ENCODE peak calls at places on chromosomes 7 and 10, in six cellular contexts. U is upper lobe of left lung, O is spleen, F is ovary, E is uterus, Z is stomach. C is an unnamed sample.

GRCh38 chr7:46494026-46494425 is 573.0 kb upstream of the IGFBP3 start:
- DNase-seq in U (no peak), O (no peak), F (no peak), E (no peak), Z (no peak), C (no peak)

GRCh38 chr10:92923416-92923815 is 75.1 kb downstream of the EXOC6 start:
- DNase-seq in U (no peak), O (no peak), F (no peak), E (no peak), Z (no peak), C (no peak)

GRCh38 chr7:94907026-94907419 is 371 bp upstream of the PPP1R9A start:
- DNase-seq in U (no peak), O (no peak), F (no peak), E (no peak), Z (no peak), C (no peak)

GRCh38 chr10:43437141-43437860 is 390 bp downstream of the ZNF487 start:
- DNase-seq in U (no peak), O (no peak), F (no peak), E (no peak), Z (no peak), C (no peak)

GRCh38 chr10:34637419-34637911 is 177.6 kb downstream of the PARD3 start:
- DNase-seq in U (peak), O (peak), F (peak), E (peak), Z (peak), C (no peak)

GRCh38 chr7:141477866-141478265 is 73.3 kb upstream of the AGK start:
- DNase-seq in U (no peak), O (no peak), F (no peak), E (no peak), Z (no peak), C (no peak)

GRCh38 chr10:77284797-77285196 is 352.8 kb downstream of the KCNMA1 start:
- DNase-seq in U (no peak), O (no peak), F (no peak), E (no peak), Z (no peak), C (no peak)

GRCh38 chr10:17665742-17666141 is 21.8 kb downstream of the STAM start:
- DNase-seq in U (no peak), O (no peak), F (no peak), E (peak), Z (no peak), C (no peak)

GRCh38 chr7:157518514-157519175 is 181.8 kb downstream of the DNAJB6 start:
- DNase-seq in U (no peak), O (no peak), F (no peak), E (no peak), Z (no peak), C (no peak)

GRCh38 chr10:112915590-112916572 is 34.2 kb upstream of the TCF7L2 start:
- DNase-seq in U (peak), O (no peak), F (no peak), E (no peak), Z (peak), C (no peak)

GRCh38 chr10:71084818-71085126 is 127.6 kb upstream of the UNC5B start:
- DNase-seq in U (peak), O (no peak), F (no peak), E (no peak), Z (no peak), C (peak)

GRCh38 chr10:94411304-94411703 is 9.0 kb downstream of the TBC1D12 start:
- DNase-seq in U (no peak), O (no peak), F (no peak), E (no peak), Z (no peak), C (no peak)

GRCh38 chr7:10981317-10981716 is 7.6 kb downstream of the PHF14 start:
- DNase-seq in U (no peak), O (no peak), F (no peak), E (no peak), Z (no peak), C (no peak)

GRCh38 chr10:59057350-59057749 is 119.1 kb upstream of the PHYHIPL start:
- DNase-seq in U (no peak), O (no peak), F (no peak), E (no peak), Z (no peak), C (no peak)

GRCh38 chr7:18900236-18900635 is 217.2 kb downstream of the TWIST1 start:
- DNase-seq in U (no peak), O (no peak), F (no peak), E (no peak), Z (no peak), C (no peak)

GRCh38 chr7:28705350-28705749 is 252.8 kb downstream of the TRIL start:
- DNase-seq in U (no peak), O (no peak), F (no peak), E (no peak), Z (no peak), C (no peak)

GRCh38 chr10:3780056-3780765 is 4.8 kb downstream of the KLF6 start:
- DNase-seq in U (no peak), O (peak), F (no peak), E (no peak), Z (no peak), C (no peak)

GRCh38 chr7:93799750-93800357 is 90.7 kb downstream of the TFPI2 start:
- DNase-seq in U (no peak), O (no peak), F (no peak), E (no peak), Z (no peak), C (no peak)

GRCh38 chr7:130314305-130314704 is 21.3 kb downstream of the CPA4 start:
- DNase-seq in U (no peak), O (no peak), F (no peak), E (no peak), Z (no peak), C (no peak)

GRCh38 chr7:30796105-30796869 is 25.1 kb downstream of the MINDY4 start:
- DNase-seq in U (no peak), O (no peak), F (no peak), E (no peak), Z (no peak), C (no peak)

GRCh38 chr7:111763221-111763791 is 201.0 kb upstream of the IMMP2L start:
- DNase-seq in U (no peak), O (no peak), F (no peak), E (no peak), Z (no peak), C (no peak)

GRCh38 chr7:98470131-98470985 is 69.5 kb upstream of the BAIAP2L1 start:
- DNase-seq in U (peak), O (no peak), F (no peak), E (no peak), Z (peak), C (no peak)

GRCh38 chr10:74932648-74933047 is 106.2 kb downstream of the KAT6B start:
- DNase-seq in U (peak), O (no peak), F (peak), E (peak), Z (peak), C (peak)

GRCh38 chr10:57972783-57973182 is 294.9 kb downstream of the IPMK start:
- DNase-seq in U (no peak), O (no peak), F (no peak), E (no peak), Z (no peak), C (no peak)

GRCh38 chr10:61592581-61592980 is 70.1 kb upstream of the CABCOCO1 start:
- DNase-seq in U (peak), O (no peak), F (no peak), E (no peak), Z (peak), C (no peak)

DNA sequence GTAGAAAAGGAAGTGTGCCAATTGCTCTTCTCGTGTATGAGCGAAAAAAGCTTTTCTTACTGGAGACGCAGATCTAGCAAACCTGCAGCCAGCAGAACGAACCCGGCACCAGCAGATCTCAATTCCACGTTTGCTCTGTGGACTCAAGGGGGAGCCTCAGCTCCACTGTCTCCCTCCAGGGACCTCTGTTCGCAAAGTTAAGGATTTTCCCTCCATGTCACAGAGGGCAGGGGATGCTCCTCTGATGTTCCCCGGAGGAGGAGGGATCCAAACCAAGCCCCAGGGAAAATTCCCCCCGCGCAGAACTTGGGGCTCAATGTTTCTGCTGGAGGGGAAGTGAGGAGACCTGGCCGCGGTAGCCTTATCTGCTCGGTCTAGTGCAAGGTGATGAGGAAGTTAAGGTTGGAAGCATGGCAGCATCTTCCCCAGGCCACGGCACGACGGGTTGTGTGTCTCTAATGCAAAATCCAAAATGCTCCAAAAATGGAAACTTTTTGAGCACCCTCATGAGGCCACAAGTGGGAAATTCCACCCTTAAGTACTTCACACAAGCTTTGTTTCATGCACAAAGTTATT is 9.0 kb downstream of the IQCE start:
- DNase-seq in U (no peak), O (no peak), F (peak), E (no peak), Z (no peak), C (no peak)
- TF ChIP-seq CTCF in U (peak), O (peak), F (peak), E (peak), Z (no peak), C (no peak)

GRCh38 chr7:55254596-55255500 is 110.3 kb upstream of the LANCL2 start:
- DNase-seq in U (peak), O (peak), F (peak), E (peak), Z (peak), C (peak)
- TF ChIP-seq POLR2A in U (no peak), O (no peak), F (no peak), E (no peak), Z (no peak), C (no peak)

GRCh38 chr7:1503390-1503789 is 799 bp downstream of the INTS1 start:
- DNase-seq in U (no peak), O (peak), F (peak), E (no peak), Z (no peak), C (no peak)

GRCh38 chr7:1499367-1500029 is 4.7 kb downstream of the INTS1 start:
- DNase-seq in U (no peak), O (no peak), F (peak), E (no peak), Z (no peak), C (no peak)

GRCh38 chr7:1500064-1500807 is 4.0 kb downstream of the INTS1 start:
- DNase-seq in U (no peak), O (peak), F (no peak), E (no peak), Z (no peak), C (no peak)

GRCh38 chr7:1502845-1503244 is 1.3 kb downstream of the INTS1 start:
- DNase-seq in U (no peak), O (peak), F (no peak), E (no peak), Z (no peak), C (no peak)

GRCh38 chr7:1501487-1502270 is 2.5 kb downstream of the INTS1 start:
- DNase-seq in U (no peak), O (peak), F (peak), E (no peak), Z (no peak), C (no peak)
- H3K4me3 ChIP-seq in U (no peak), O (no peak), F (no peak), E (no peak), Z (peak), C (no peak)

DNA sequence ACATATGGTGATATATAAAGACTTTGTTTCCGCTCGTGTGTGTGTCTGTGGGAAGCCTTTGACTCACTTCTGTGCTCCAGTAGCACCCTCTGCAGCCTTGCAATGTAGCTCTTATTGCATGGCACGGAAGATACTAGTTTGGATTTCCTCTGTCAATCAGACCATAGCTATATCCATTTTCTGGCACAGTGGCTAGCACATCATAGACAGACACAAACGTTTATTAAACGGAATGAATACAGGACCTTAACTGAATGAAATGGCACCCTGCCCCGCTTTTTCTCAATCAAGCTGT is 124.0 kb upstream of the PTPN20 start:
- DNase-seq in U (no peak), O (no peak), F (no peak), E (no peak), Z (no peak), C (no peak)
- TF ChIP-seq CTCF in U (no peak), O (no peak), F (no peak), E (no peak), Z (no peak), C (no peak)

GRCh38 chr7:102444961-102445673 is 11.7 kb downstream of the ORAI2 start:
- DNase-seq in U (no peak), O (no peak), F (no peak), E (no peak), Z (no peak), C (no peak)
- TF ChIP-seq POLR2A in U (no peak), O (no peak), F (no peak), E (no peak), Z (no peak), C (no peak)

GRCh38 chr7:131326576-131326975 is 1.1 kb upstream of the MKLN1 start:
- DNase-seq in U (no peak), O (no peak), F (no peak), E (no peak), Z (no peak), C (no peak)
- H3K4me3 ChIP-seq in U (no peak), O (no peak), F (peak), E (peak), Z (peak), C (peak)

GRCh38 chr7:2321020-2321419 is 6.8 kb upstream of the SNX8 start:
- DNase-seq in U (no peak), O (no peak), F (no peak), E (no peak), Z (no peak), C (no peak)
- TF ChIP-seq CTCF in U (no peak), O (no peak), F (no peak), E (no peak), Z (no peak), C (no peak)

DNA sequence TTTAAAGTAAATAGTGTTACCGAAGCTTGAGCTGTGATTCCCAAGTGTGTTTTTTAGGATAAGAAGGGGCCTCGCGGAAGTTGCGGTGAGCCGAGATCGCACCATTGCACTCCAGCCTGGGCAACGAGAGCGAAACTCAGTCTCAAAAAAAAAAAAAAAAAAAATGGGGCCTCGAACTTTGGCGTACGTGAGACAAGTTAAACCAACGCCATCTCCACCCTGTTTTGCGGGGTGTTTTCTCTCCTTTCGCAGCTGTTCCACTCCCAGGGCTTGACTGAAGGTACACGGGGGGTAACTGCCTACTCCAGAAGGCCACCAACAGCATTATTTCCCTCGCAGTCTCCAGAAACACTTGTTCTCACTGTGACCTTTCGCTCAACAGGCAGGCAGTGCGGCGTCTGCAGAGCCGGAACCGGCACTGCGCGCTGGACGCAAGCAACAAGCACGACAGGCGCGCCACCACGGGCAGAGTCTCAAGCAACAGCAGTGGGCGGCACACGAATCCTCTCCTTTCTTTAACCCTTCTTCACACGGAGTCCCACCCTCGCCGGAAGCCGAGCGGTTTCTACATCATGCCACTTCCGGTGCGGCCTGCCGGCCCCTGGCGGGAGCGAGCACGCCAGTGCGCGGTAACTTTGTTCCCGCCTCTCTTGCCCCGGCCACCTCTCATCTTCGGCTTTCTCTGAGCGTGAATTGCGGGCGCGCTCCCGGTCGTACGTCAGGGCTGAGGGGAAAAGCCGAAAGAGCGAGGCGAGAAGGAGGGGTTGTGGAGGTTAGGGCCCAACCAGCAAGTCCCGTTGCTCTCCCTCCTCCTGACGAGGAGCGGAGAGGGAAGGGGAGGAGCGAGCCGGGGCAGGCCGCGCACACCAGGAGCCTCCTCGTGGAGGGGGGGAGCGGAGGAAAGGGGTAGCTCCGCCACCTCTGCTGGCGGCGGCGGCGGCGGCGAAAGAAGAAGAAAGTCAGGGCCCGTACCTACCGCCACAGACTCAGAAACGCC is 826 bp upstream of the CDK13 start:
- DNase-seq in U (peak), O (peak), F (peak), E (peak), Z (peak), C (peak)
- TF ChIP-seq POLR2A in U (peak), O (peak), F (peak), E (peak), Z (peak), C (peak)

DNA sequence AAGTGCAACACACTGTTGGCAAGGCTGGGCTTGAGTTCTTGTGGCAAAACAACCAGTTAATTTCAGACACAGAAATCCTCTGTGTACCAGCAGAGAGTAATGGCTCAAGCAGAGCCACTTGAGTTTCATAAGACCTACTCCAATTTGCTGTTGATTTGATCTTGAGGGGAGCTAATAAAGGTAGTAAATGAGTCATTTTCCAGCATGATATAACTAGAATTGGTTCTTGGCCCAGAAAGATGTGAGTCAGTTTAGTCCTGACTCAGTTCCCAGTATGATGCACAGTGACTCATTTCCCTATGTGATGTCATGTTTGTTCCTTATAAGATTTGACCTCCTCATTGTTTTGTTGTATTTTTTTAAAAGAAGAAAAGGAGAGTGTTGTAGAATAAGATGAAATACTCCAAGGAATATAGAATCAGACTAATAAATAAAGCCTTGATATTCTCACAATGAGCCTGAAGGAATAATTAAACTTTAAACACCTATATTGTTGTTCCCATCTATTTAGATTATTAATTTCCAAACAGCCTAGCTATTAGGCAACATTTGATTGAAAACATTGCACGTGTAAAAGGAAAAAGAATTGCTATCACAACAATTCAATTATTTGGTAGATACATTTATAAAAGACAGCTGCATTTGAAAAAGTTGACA is 186.2 kb downstream of the REEP3 start:
- DNase-seq in U (peak), O (no peak), F (no peak), E (peak), Z (no peak), C (no peak)
- H3K4me3 ChIP-seq in U (no peak), O (no peak), F (no peak), E (no peak), Z (no peak), C (no peak)